ENCODE peak calls at places on chromosomes 16 and 17, in four cellular contexts. G is esophagus muscularis mucosa, Z is A549, H is tibial nerve. L is an unnamed sample.

GRCh38 chr17:229130-229944 is 47.9 kb upstream of the DOC2B start:
- DNase-seq in G (no peak), Z (no peak), H (no peak), L (no peak)

GRCh38 chr16:56861756-56862155 is 3.3 kb upstream of the SLC12A3 start:
- DNase-seq in G (no peak), Z (no peak), H (no peak), L (no peak)

GRCh38 chr16:90081606-90081970 is 4.5 kb upstream of the PRDM7 start:
- DNase-seq in G (no peak), Z (no peak), H (no peak), L (no peak)

GRCh38 chr17:49076575-49077384 is 55.8 kb upstream of the B4GALNT2 start:
- DNase-seq in G (no peak), Z (no peak), H (no peak), L (no peak)

GRCh38 chr17:58289869-58290268 is 9.1 kb upstream of the MPO start:
- DNase-seq in G (peak; percentile 24), Z (no peak), H (no peak), L (no peak)

GRCh38 chr16:88064011-88064888 is 113.0 kb downstream of the BANP start:
- DNase-seq in G (no peak), Z (no peak), H (no peak), L (no peak)

GRCh38 chr17:72725432-72726068 is 366.9 kb downstream of the SLC39A11 start:
- DNase-seq in G (no peak), Z (peak; percentile 72), H (no peak), L (no peak)

GRCh38 chr16:3174618-3175148 is 13.3 kb upstream of the OR1F1 start:
- DNase-seq in G (no peak), Z (no peak), H (no peak), L (no peak)

GRCh38 chr17:30230596-30231125 is 4.8 kb downstream of the SLC6A4 start:
- DNase-seq in G (no peak), Z (no peak), H (no peak), L (no peak)

GRCh38 chr17:2087597-2088211 is 32.8 kb downstream of the HIC1 start:
- DNase-seq in G (no peak), Z (no peak), H (no peak), L (no peak)

GRCh38 chr17:2086306-2086705 is 31.4 kb downstream of the HIC1 start:
- DNase-seq in G (no peak), Z (no peak), H (no peak), L (no peak)

GRCh38 chr17:2090210-2090641 is 35.3 kb downstream of the HIC1 start:
- DNase-seq in G (no peak), Z (no peak), H (no peak), L (no peak)

GRCh38 chr17:2090804-2091534 is 36.1 kb downstream of the HIC1 start:
- DNase-seq in G (no peak), Z (peak; percentile 54), H (peak; percentile 75), L (no peak)

DNA sequence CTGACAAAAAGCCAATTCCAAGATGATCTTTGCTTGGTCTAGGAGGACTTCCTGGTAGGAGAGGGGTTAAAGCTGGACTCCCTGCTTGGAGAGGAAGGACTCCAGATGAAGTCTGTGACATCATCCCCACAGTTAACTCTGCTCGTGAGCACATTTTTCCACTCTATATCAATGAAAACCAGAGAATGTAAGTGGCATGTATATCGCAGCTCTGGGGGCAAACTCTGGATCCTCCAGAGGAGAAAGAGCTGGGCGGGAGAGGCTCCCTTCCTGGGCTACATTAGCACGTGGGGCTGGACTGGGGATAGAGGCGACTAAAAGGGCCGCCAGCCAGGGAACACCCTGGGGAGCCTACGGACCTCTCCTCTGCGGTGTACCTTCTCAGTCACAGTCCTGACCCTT is 34.1 kb downstream of the HIC1 start:
- DNase-seq in G (no peak), Z (no peak), H (no peak), L (no peak)
- TF ChIP-seq POLR2A in G (no peak), Z (no peak), H (no peak), L (no peak)

GRCh38 chr17:80981929-80982425 is 9.7 kb upstream of the CHMP6 start:
- DNase-seq in G (no peak), Z (no peak), H (no peak), L (no peak)
- H3K4me3 ChIP-seq in G (no peak overlapping the region), Z (no peak overlapping the region), H (no peak overlapping the region), L (no peak overlapping the region)

DNA sequence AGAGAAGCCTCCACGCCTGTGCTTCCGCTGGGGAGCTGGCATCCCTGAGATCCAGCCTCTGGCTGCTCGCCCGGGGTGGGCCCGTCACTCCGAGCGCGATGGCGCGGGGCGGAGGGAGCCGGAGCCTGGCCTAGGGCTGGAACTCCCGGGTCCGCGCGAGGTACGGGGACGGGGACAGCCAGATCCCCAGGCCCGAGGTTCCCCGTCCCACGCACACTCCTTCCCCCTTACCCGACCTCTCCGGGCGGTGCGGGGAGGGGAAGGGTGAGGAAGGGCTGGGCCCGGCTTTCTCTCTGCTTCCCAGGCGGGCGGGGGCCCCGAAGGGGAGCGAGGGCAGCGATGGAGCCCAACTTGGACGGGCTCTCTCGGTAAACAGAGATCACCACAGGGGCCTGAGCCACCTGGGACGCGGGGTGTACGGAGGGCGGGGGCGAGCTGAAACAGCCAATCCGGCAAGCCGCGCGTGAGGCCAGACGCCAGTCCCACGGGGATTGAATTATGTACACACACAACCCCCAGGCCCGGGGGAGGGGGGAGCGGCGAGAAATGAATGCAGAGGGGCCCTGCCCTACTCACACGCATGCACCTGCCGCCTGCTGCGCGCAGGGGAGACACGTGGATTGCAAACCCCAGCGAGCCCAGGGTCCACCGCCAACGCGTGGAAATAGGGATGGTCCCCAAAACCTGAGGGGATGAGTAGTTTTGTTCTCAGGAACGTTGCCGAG is at the start of gene SLC16A11:
- DNase-seq in G (no peak), Z (no peak), H (no peak), L (no peak)
- TF ChIP-seq POLR2A in G (no peak), Z (peak; percentile 30), H (no peak), L (no peak)

GRCh38 chr17:61533797-61534196 is 57.2 kb downstream of the NACA2 start:
- DNase-seq in G (no peak), Z (no peak), H (no peak), L (no peak)
- H3K4me3 ChIP-seq in G (no peak overlapping the region), Z (no peak overlapping the region), H (no peak overlapping the region), L (no peak overlapping the region)

DNA sequence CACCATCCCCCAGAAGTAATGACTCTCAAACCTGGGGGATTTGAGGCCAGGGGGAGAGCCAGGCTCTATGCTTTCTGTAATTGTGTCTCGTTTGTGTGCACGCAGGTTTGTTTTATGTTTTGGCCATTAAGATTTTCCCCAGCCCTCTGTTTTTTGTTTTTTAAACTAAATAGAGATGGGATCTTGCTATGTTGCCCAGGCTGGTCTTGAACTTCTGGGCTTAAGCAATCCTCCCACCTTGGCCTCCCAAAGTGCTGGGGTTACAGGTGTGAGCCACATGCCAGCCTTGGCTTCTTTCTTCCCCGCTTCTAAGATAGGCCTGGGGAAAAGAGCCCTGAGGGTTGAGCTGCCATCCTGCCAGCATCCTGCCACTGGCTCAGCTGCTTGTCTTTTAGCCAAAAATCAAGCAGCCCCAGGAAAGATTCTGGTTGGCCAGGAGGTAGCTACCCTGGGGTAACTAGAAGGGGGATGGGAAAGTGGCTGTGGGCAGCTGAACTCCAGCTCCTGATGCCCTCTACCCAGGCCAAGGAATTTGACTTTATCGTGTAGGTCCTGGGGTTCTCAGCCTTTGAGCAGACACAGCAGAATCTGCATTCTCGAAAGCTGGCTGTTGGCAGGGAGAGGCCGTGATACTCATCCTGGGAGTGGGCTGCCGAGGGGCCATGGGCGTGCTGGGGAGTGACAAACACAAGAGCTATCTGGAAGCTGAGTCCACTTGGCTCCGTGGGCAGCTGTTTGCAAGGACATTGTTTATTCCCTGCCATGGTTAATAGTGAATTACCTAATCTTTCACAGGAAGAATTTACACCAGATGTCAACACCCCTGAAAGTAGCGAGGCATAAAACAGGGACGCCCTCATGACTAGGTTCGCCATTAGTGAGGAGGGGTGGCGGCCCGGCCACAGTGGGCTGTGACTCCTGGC is 18.5 kb downstream of the KDM8 start:
- DNase-seq in G (no peak), Z (no peak), H (no peak), L (no peak)
- TF ChIP-seq POLR2A in G (no peak), Z (no peak), H (no peak), L (no peak)

GRCh38 chr17:12973496-12974318 is 44.1 kb downstream of the ELAC2 start:
- DNase-seq in G (no peak), Z (no peak), H (no peak), L (no peak)
- H3K4me3 ChIP-seq in G (peak overlapping the region; percentile 61), Z (no peak overlapping the region), H (peak overlapping the region; percentile 49), L (peak overlapping the region; percentile 38)

GRCh38 chr16:1678500-1679098 is 520 bp downstream of the JPT2 start:
- DNase-seq in G (no peak), Z (peak; percentile 52), H (peak; percentile 16), L (no peak)
- TF ChIP-seq POLR2A in G (no peak), Z (no peak), H (no peak), L (no peak)

DNA sequence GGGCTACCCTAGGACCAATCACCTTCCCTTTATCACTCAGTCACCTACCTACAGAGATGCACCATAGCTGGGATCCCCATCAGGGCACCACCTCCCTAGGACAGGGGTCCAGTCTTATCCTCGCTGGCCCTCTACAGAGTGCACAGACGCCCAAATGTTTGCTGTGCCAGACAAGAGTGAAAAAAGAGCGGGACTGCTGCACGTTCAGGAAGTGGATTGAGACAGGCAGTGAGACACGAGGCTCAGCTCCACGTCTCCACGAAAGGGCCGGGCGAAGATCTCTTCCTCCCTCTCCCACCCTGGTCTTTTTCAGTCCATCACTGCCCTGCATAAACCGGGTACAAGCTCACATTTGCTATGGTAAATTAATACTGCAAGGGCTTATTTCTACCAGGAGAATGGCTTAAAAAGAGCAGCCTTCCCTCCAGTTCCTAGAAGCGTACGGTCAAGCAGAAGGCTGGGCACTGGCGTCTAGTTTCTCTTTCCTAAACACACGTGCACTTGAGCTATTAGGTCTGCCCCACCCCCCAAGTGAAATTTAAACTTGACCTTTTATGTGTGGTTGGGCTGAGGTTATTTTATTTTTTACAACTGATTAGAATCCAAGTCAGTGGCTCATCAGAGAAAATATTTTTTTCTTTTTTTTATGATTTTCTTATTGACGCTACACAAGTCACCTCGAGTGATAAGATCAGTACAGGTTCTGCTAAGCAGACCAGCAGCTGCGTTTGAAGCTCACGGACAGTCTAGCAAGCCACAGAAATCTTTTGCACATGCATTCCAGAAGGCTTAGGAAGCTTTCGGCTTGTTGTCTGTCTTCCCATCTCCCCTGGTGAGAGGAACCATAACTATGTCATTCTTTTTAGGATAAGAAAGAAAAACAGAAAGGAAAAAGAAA is 95.3 kb downstream of the ZFHX3 start:
- DNase-seq in G (no peak), Z (no peak), H (no peak), L (no peak)
- H3K4me3 ChIP-seq in G (no peak overlapping the region), Z (no peak overlapping the region), H (no peak overlapping the region), L (no peak overlapping the region)

DNA sequence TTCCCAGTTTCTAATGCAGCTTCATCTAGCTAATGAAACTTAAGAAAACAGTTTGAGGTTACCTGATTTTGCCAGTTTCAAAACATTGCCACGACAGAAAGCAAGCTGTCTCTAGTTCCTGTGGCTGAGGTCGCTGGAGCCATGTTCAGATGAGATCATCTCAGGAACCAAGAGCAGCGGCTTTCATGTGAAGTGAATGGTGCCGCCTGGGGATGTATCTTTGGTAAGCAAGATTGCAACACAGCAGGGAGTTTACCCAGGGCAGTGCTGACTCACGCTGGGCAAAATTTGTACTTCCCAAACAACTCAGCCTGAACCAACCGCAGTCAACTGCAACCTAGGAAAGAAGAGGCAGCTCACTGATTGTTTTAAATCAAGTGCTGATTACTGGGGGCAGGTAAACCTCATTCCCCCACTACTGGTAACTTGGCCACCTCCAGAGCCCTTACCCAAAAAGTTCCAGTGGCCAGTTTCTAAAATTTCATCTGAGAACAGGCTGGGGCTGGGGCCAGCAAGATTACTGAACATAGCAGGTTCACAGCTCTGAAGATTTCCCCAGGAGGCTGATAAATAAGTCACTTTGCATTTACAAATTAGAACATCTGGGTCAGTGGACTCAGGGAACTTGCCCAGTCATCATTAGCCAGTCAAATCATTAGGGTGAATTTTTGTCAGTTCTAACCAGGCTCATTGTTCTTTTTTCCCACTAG is at the start of gene RFFL:
- DNase-seq in G (peak; percentile 96), Z (peak; percentile 99), H (peak; percentile 93), L (peak; percentile 98)
- TF ChIP-seq POLR2A in G (no peak), Z (peak; percentile 31), H (peak; percentile 24), L (no peak)

L was measured in vagina.